ENCODE peak calls at places on chromosomes 16 and 17, in eight cellular contexts. M, V, A, J, F, S, H and U are unnamed samples.
A peak's percentile ranks its signal among the peaks of the same experiment; 100 is the strongest.

GRCh38 chr17:52419256-52419655 is 260.7 kb upstream of the CA10 start:
- DNase-seq in V (peak; percentile 23), H (no peak), M (peak; percentile 81), J (no peak), A (no peak), S (no peak), F (no peak), U (no peak)

GRCh38 chr17:56292010-56292409 is 138.7 kb downstream of the ANKFN1 start:
- DNase-seq in H (no peak), F (no peak), V (no peak), A (no peak), J (peak; percentile 77), S (peak; percentile 39), M (no peak), U (no peak)

GRCh38 chr16:4664538-4665418 is 28.6 kb upstream of the NUDT16L1 start:
- DNase-seq in S (no peak), J (no peak), H (no peak), M (no peak), V (no peak), F (peak; percentile 37), A (peak; percentile 62), U (no peak)

GRCh38 chr17:35493040-35493439 is 44.4 kb downstream of the SLFN12L start:
- DNase-seq in M (no peak), H (no peak), J (no peak), F (no peak), S (no peak), A (no peak), V (no peak), U (no peak)

GRCh38 chr16:73057369-73058210 is 9.7 kb upstream of the ZFHX3 start:
- DNase-seq in J (no peak), S (peak; percentile 47), V (no peak), F (peak; percentile 54), M (no peak), A (no peak), H (no peak), U (peak; percentile 61)

GRCh38 chr16:59164461-59164860 is 430.3 kb upstream of the GOT2 start:
- DNase-seq in S (no peak), M (no peak), H (no peak), F (no peak), V (no peak), J (no peak), A (no peak), U (peak; percentile 36)

GRCh38 chr17:68455756-68456528 is 1.4 kb downstream of the WIPI1 start:
- DNase-seq in H (peak; percentile 81), S (peak; percentile 95), A (no peak), M (peak; percentile 42), J (peak; percentile 89), V (no peak), F (no peak), U (no peak)

GRCh38 chr16:70433456-70434103 is 5.3 kb downstream of the ST3GAL2 start:
- DNase-seq in M (no peak), F (no peak), V (no peak), J (peak; percentile 87), H (no peak), A (no peak), S (peak; percentile 92), U (no peak)

GRCh38 chr17:32627233-32628008 is 140.6 kb downstream of the CDK5R1 start:
- DNase-seq in M (peak; percentile 13), A (no peak), S (peak; percentile 17), J (no peak), V (no peak), H (no peak), F (no peak), U (no peak)

GRCh38 chr17:61431594-61432311 is 20.5 kb upstream of the TBX4 start:
- DNase-seq in V (no peak), A (no peak), F (no peak), S (peak; percentile 32), H (no peak), M (no peak), J (peak; percentile 76), U (no peak)

GRCh38 chr17:79233916-79234551 is 159.4 kb downstream of the ENGASE start:
- DNase-seq in S (no peak), H (no peak), J (no peak), V (no peak), A (no peak), F (no peak), M (no peak), U (no peak)

GRCh38 chr17:79230576-79230975 is 156.0 kb downstream of the ENGASE start:
- DNase-seq in V (no peak), M (no peak), J (no peak), A (no peak), F (no peak), H (no peak), S (no peak), U (no peak)

GRCh38 chr17:79232957-79233356 is 158.3 kb downstream of the ENGASE start:
- DNase-seq in F (no peak), M (no peak), H (no peak), S (no peak), V (no peak), A (no peak), J (no peak), U (no peak)

GRCh38 chr17:79235808-79236207 is 161.2 kb downstream of the ENGASE start:
- DNase-seq in M (no peak), S (no peak), F (no peak), V (no peak), A (no peak), J (no peak), H (no peak), U (no peak)

GRCh38 chr17:79231766-79232287 is 157.2 kb downstream of the ENGASE start:
- DNase-seq in M (no peak), F (no peak), J (no peak), A (no peak), H (no peak), V (no peak), S (peak; percentile 4), U (no peak)
- TF ChIP-seq CTCF in M (no peak), F (no peak), J (no peak), A (no peak), H (no peak), V (no peak), S (no peak), U (no peak)

GRCh38 chr16:10984509-10984908 is 40.1 kb downstream of the CLEC16A start:
- DNase-seq in F (peak; percentile 17), A (no peak), H (no peak), V (no peak), M (no peak), J (peak; percentile 93), S (peak; percentile 44), U (no peak)

GRCh38 chr16:10980811-10981210 is 36.4 kb downstream of the CLEC16A start:
- DNase-seq in F (no peak), A (no peak), H (no peak), J (no peak), M (no peak), V (no peak), S (no peak), U (no peak)

GRCh38 chr16:10981697-10982216 is 37.4 kb downstream of the CLEC16A start:
- DNase-seq in M (no peak), H (no peak), V (no peak), F (peak; percentile 83), S (no peak), A (no peak), J (no peak), U (peak; percentile 31)

GRCh38 chr16:10982430-10983174 is 38.2 kb downstream of the CLEC16A start:
- DNase-seq in J (peak; percentile 37), F (peak; percentile 71), S (no peak), A (no peak), M (no peak), H (peak; percentile 52), V (no peak), U (no peak)

DNA sequence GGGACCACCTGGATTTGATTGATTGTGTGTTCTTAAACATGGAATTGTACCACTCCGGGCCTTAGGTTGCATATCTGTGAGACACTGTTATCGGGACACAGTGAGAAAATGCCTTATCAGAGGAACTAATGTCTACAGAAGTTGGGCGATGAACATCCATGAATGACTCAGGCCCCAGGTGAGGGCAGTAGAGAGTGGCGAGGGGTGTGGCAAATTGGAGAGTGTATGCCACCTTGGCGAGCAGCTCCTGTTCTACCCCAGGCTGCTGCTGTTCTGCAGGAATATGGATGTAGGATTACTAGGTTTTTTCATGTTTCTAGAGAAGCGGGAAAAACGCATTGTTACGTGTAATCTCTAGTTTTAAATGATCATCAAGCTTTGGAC is 38.8 kb downstream of the CLEC16A start:
- DNase-seq in M (no peak), H (no peak), V (no peak), A (no peak), S (no peak), J (no peak), F (peak; percentile 38), U (no peak)
- TF ChIP-seq CTCF in M (no peak), H (peak; percentile 4), V (no peak), A (no peak), S (no peak), J (no peak), F (peak; percentile 28), U (no peak)

GRCh38 chr17:16922386-16923096 is 49.4 kb downstream of the TNFRSF13B start:
- DNase-seq in S (no peak), J (peak; percentile 8), A (no peak), V (no peak), M (no peak), H (no peak), F (no peak), U (no peak)
- TF ChIP-seq CTCF in S (no peak), J (peak; percentile 21), A (no peak), V (no peak), M (no peak), H (no peak), F (peak; percentile 25), U (no peak)

GRCh38 chr16:68356249-68356918 is 45.6 kb downstream of the PRMT7 start:
- DNase-seq in V (no peak), J (no peak), A (peak; percentile 65), H (no peak), F (peak; percentile 93), M (no peak), S (no peak), U (no peak)
- TF ChIP-seq CTCF in V (no peak), J (no peak), A (no peak), H (no peak), F (no peak), M (no peak), S (no peak), U (no peak)

GRCh38 chr16:83393196-83393981 is 414.4 kb upstream of the HSBP1 start:
- DNase-seq in V (no peak), H (no peak), M (no peak), A (no peak), J (peak; percentile 33), F (no peak), S (peak; percentile 39), U (no peak)
- TF ChIP-seq CTCF in V (no peak), H (no peak), M (no peak), A (no peak), J (peak; percentile 15), F (no peak), S (peak; percentile 45), U (peak; percentile 16)